ENCODE peak calls at places on chromosomes 4 and X, in five cellular contexts. I, C, V, H and P are unnamed samples.

GRCh38 chr4:138671106-138671505 is 344.5 kb upstream of the NOCT start:
- DNase-seq in H (no peak), C (no peak), I (no peak), V (no peak), P (no peak)

GRCh38 chr4:122701965-122702364 is 30.5 kb upstream of the BBS12 start:
- DNase-seq in H (no peak), C (no peak), V (no peak), I (no peak), P (no peak)

GRCh38 chrX:100731441-100732281 is at the start of gene SYTL4:
- DNase-seq in C (peak), H (no peak), I (peak), V (peak), P (no peak)

GRCh38 chr4:184472540-184473264 is 1.6 kb downstream of the IRF2 start:
- DNase-seq in V (peak), I (peak), H (peak), C (peak), P (peak)

GRCh38 chr4:151576627-151577026 is 167.7 kb downstream of the FHIP1A start:
- DNase-seq in H (no peak), V (no peak), I (no peak), C (no peak), P (no peak)

GRCh38 chr4:102612824-102613366 is 111.7 kb downstream of the NFKB1 start:
- DNase-seq in I (no peak), V (peak), C (no peak), H (no peak), P (no peak)

GRCh38 chr4:103067841-103068547 is 8.6 kb downstream of the SLC9B2 start:
- DNase-seq in I (no peak), H (no peak), V (no peak), C (no peak), P (no peak)

GRCh38 chr4:26163425-26164362 is 157.1 kb upstream of the RBPJ start:
- DNase-seq in H (no peak), V (no peak), I (no peak), C (no peak), P (no peak)

GRCh38 chr4:113153529-113154101 is 104.2 kb downstream of the ANK2 start:
- DNase-seq in H (peak), V (no peak), C (no peak), I (no peak), P (no peak)

GRCh38 chrX:88586317-88586716 is 160.7 kb upstream of the CPXCR1 start:
- DNase-seq in V (no peak), H (no peak), C (no peak), I (no peak), P (no peak)

GRCh38 chr4:87410157-87410556 is 12.2 kb upstream of the NUDT9 start:
- DNase-seq in V (no peak), I (no peak), H (no peak), C (no peak), P (no peak)

GRCh38 chrX:133698298-133698697 is 283.0 kb upstream of the GPC4 start:
- DNase-seq in H (peak), I (no peak), V (no peak), C (no peak), P (no peak)

GRCh38 chr4:141684785-141685184 is 48.4 kb downstream of the IL15 start:
- DNase-seq in C (no peak), H (no peak), V (no peak), I (no peak), P (no peak)

GRCh38 chrX:132565273-132565672 is 76.4 kb upstream of the MBNL3 start:
- DNase-seq in C (no peak), H (no peak), V (no peak), I (no peak), P (no peak)

GRCh38 chr4:151417766-151418376 is 8.9 kb downstream of the FHIP1A start:
- DNase-seq in C (no peak), H (peak), I (no peak), V (no peak), P (no peak)

DNA sequence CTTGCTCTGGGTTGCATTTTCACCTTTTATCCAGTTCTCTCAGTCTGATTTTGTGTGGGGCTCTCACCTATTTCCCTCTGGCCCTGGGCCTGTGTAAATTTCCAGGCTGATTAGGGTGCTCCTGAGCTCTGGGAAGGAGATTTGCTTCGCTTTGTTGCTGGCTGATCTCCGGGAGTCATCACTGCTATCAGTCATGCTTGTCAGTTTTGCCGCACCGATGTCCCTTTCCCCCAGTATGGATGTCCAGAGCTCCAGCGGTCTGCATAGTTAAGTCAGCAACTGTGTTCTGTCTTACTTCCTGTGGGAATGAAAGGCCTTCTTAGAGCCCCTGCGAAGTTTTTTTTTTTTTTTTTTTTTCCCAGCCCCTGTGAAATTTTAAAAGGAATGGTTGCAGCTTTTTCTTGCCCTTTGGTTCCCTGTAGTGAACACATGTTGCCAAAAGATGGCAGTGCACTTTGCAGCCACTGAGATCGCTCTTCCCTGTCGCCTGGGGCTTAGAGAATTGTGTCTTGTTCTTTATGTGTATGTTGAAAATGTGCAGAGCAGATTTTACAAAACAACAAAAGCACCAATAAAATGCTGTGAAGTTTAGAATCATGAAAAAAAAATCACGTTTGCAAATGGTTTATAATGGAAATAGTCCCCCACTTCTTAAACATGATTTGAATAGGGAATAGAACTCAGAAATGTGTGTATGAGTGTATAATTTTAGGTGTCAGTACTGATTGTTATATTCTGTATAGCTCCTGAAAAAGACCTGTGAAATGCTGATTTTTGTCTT is 109.2 kb upstream of the SLC4A4 start:
- DNase-seq in H (peak), C (no peak), V (peak), I (no peak), P (no peak)
- TF ChIP-seq CTCF in H (peak), C (peak), V (peak), I (peak), P (peak)

GRCh38 chrX:41275661-41276609 is 58.0 kb upstream of the DDX3X start:
- DNase-seq in V (peak), C (peak), H (peak), I (peak), P (peak)
- TF ChIP-seq CTCF in V (peak), C (peak), H (peak), I (peak), P (no peak)

DNA sequence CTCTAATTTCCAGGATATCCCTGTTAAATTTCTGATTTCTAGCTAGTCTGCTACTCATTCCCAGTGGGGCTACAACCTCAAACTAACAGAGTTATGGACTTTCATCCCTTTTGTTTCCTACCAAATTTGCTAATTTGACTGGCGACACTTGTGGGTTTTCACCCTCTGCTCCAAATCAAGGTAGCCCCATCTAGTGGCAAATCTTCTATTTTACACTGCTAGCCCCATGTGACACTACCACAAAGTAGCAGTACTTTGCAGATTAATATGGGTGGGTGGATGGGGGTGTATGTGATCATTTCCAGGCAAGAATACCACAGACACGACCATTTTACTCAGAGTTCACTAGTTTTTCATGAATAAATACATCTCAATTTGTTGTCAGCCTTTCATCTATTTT is 150.3 kb downstream of the MSL3 start:
- DNase-seq in I (no peak), V (peak), C (no peak), H (peak), P (no peak)
- TF ChIP-seq CTCF in I (no peak), V (peak), C (no peak), H (peak), P (no peak)

GRCh38 chr4:126897038-126897437 is 735.7 kb upstream of the INTU start:
- DNase-seq in I (no peak), V (no peak), C (no peak), H (no peak), P (no peak)
- TF ChIP-seq CTCF in I (no peak), V (no peak), C (no peak), H (no peak), P (no peak)

GRCh38 chrX:48649109-48649508 is 34.5 kb upstream of the WAS start:
- DNase-seq in V (no peak), H (no peak), I (no peak), C (no peak), P (no peak)

GRCh38 chrX:48645669-48646068 is 37.9 kb upstream of the WAS start:
- DNase-seq in I (no peak), V (no peak), H (no peak), C (no peak), P (no peak)

GRCh38 chrX:48648299-48648698 is 35.3 kb upstream of the WAS start:
- DNase-seq in I (peak), V (peak), H (peak), C (peak), P (no peak)
- TF ChIP-seq CTCF in I (no peak), V (peak), H (peak), C (peak), P (no peak)

DNA sequence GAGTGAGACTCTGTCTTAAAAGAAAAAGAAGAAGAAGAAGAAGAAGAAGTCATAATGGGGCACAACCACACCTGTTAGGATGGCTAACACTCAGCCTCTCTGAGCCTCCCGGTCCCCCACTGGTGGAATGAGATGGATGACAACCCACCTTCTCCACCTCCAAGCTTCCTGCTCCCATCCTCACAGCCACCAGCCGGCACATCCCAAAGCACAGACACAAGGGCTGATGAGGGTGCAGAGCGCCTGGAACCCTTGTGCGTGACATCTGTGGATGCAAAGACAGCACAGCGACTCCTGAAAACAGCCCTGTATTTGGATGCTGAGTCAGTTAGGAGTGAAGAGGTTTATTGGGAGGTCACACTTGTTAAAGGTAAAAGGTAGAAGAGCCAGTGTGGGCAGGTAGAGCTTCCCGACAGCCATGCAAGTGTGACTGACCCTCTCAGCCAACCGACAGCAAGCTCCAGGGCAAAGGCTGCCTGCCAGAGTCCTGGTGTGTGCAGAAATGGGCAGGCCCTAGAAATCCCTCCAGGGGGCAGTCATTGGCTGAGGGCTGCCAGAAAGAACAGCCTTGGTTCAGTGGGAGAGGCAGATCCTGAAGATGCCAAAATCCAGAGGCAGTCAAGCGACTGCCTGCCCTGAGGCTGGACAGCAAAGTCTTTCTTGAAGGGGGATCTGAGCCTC is 26.6 kb upstream of the MAN2B2 start:
- DNase-seq in I (peak), V (peak), H (peak), C (no peak), P (no peak)
- TF ChIP-seq CTCF in I (no peak), V (peak), H (peak), C (no peak), P (no peak)